ENCODE peak calls at places on chromosomes 11 and 22, in five cellular contexts. V is endothelial cell of umbilical vein, Z is coronary artery, Y is cardiac fibroblast, M is WTC11. H is an unnamed sample.

GRCh38 chr11:69312418-69313399 is 18.8 kb downstream of the MYEOV start:
- DNase-seq in V (peak; percentile 61), Z (no peak), Y (peak; percentile 76), M (no peak), H (no peak)

GRCh38 chr22:47213571-47214230 is 451.3 kb downstream of the TBC1D22A start:
- DNase-seq in V (no peak), Z (no peak), Y (peak; percentile 8), M (peak; percentile 79), H (peak; percentile 11)

GRCh38 chr11:10328314-10329090 is 23.6 kb downstream of the ADM start:
- DNase-seq in V (peak; percentile 94), Z (no peak), Y (peak; percentile 72), M (no peak), H (peak; percentile 85)

GRCh38 chr11:2142300-2142759 is 3.1 kb upstream of the IGF2 start:
- DNase-seq in V (no peak), Z (no peak), Y (peak; percentile 43), M (no peak), H (peak; percentile 25)

GRCh38 chr11:44011797-44012196 is 36.0 kb upstream of the ACCSL start:
- DNase-seq in V (no peak), Z (peak; percentile 8), Y (no peak), M (no peak), H (peak; percentile 74)

GRCh38 chr22:29129644-29130201 is 56.9 kb downstream of the KREMEN1 start:
- DNase-seq in V (no peak), Z (no peak), Y (no peak), M (no peak), H (no peak)

GRCh38 chr11:3225159-3225758 is 6.6 kb upstream of the MRGPRG start:
- DNase-seq in V (no peak), Z (no peak), Y (no peak), M (no peak), H (no peak)

GRCh38 chr11:116180806-116181600 is 591.8 kb downstream of the BUD13 start:
- DNase-seq in V (no peak), Z (no peak), Y (no peak), M (no peak), H (no peak)

GRCh38 chr11:5624489-5625278 is at the start of gene TRIM34:
- DNase-seq in V (peak; percentile 95), Z (peak; percentile 75), Y (peak; percentile 76), M (peak; percentile 25), H (peak; percentile 62)

GRCh38 chr11:100930185-100930778 is 199.3 kb downstream of the PGR start:
- DNase-seq in V (peak; percentile 64), Z (no peak), Y (peak; percentile 83), M (no peak), H (peak; percentile 73)

GRCh38 chr11:112163875-112164521 is at the start of gene IL18:
- DNase-seq in V (no peak), Z (no peak), Y (no peak), M (peak; percentile 38), H (no peak)

GRCh38 chr11:7637447-7638157 is 35.7 kb downstream of the CYB5R2 start:
- DNase-seq in V (peak; percentile 62), Z (peak; percentile 81), Y (peak; percentile 96), M (no peak), H (peak; percentile 88)

GRCh38 chr11:28123151-28123571 is 15.0 kb downstream of the METTL15 start:
- DNase-seq in V (peak; percentile 53), Z (no peak), Y (no peak), M (no peak), H (peak; percentile 28)

GRCh38 chr22:32932176-32932575 is 126.0 kb downstream of the SYN3 start:
- DNase-seq in V (no peak), Z (no peak), Y (no peak), M (no peak), H (peak; percentile 54)

GRCh38 chr11:62394825-62395538 is 23.9 kb upstream of the SCGB1A1 start:
- DNase-seq in V (peak; percentile 86), Z (peak; percentile 86), Y (peak; percentile 91), M (peak; percentile 78), H (peak; percentile 87)

GRCh38 chr11:59356561-59356960 is 2.1 kb upstream of the OR5AN1 start:
- DNase-seq in V (no peak), Z (no peak), Y (no peak), M (no peak), H (no peak)

GRCh38 chr11:405323-405975 is 9.3 kb downstream of the SIGIRR start:
- DNase-seq in V (no peak), Z (no peak), Y (peak; percentile 59), M (peak; percentile 30), H (no peak)

GRCh38 chr11:71201231-71201630 is 51.1 kb downstream of the SHANK2 start:
- DNase-seq in V (no peak), Z (no peak), Y (no peak), M (no peak), H (no peak)

GRCh38 chr11:536841-537621 is at the start of gene LRRC56:
- DNase-seq in V (peak; percentile 54), Z (no peak), Y (peak; percentile 86), M (peak; percentile 87), H (peak; percentile 79)

GRCh38 chr11:82523141-82523540 is 210.5 kb downstream of the FAM181B start:
- DNase-seq in V (no peak), Z (no peak), Y (no peak), M (peak; percentile 32), H (no peak)

GRCh38 chr11:64753380-64754123 is 6.2 kb downstream of the PYGM start:
- DNase-seq in V (no peak), Z (no peak), Y (no peak), M (peak; percentile 63), H (no peak)

GRCh38 chr11:69086152-69086551 is 37.4 kb downstream of the TPCN2 start:
- DNase-seq in V (no peak), Z (no peak), Y (no peak), M (peak; percentile 35), H (no peak)

GRCh38 chr11:9906043-9906791 is 242.3 kb downstream of the SWAP70 start:
- DNase-seq in V (peak; percentile 71), Z (no peak), Y (peak; percentile 89), M (no peak), H (peak; percentile 100)

GRCh38 chr22:26432619-26433311 is 3.7 kb downstream of the ASPHD2 start:
- DNase-seq in V (no peak), Z (no peak), Y (no peak), M (no peak), H (no peak)

GRCh38 chr22:31098633-31099110 is 8.7 kb downstream of the SELENOM start:
- DNase-seq in V (no peak), Z (peak; percentile 73), Y (no peak), M (peak; percentile 80), H (no peak)

GRCh38 chr22:33476716-33477115 is 418.5 kb upstream of the SYN3 start:
- DNase-seq in V (no peak), Z (no peak), Y (no peak), M (no peak), H (peak; percentile 36)

GRCh38 chr11:68004551-68005335 is 846 bp upstream of the UNC93B1 start:
- DNase-seq in V (no peak), Z (peak; percentile 72), Y (no peak), M (peak; percentile 12), H (no peak)

GRCh38 chr11:58286249-58286648 is 18.2 kb upstream of the OR10W1 start:
- DNase-seq in V (peak; percentile 53), Z (no peak), Y (peak; percentile 25), M (no peak), H (peak; percentile 39)

GRCh38 chr11:67272327-67273259 is 6.3 kb downstream of the GRK2 start:
- DNase-seq in V (no peak), Z (no peak), Y (no peak), M (no peak), H (no peak)

GRCh38 chr11:61779666-61780525 is 12.5 kb downstream of the TMEM258 start:
- DNase-seq in V (no peak), Z (no peak), Y (no peak), M (no peak), H (no peak)

GRCh38 chr11:15195454-15196200 is 80.9 kb downstream of the INSC start:
- DNase-seq in V (no peak), Z (no peak), Y (no peak), M (no peak), H (no peak)

GRCh38 chr11:132028380-132029240 is 658.2 kb downstream of the NTM start:
- DNase-seq in V (peak; percentile 74), Z (no peak), Y (no peak), M (no peak), H (peak; percentile 62)

DNA sequence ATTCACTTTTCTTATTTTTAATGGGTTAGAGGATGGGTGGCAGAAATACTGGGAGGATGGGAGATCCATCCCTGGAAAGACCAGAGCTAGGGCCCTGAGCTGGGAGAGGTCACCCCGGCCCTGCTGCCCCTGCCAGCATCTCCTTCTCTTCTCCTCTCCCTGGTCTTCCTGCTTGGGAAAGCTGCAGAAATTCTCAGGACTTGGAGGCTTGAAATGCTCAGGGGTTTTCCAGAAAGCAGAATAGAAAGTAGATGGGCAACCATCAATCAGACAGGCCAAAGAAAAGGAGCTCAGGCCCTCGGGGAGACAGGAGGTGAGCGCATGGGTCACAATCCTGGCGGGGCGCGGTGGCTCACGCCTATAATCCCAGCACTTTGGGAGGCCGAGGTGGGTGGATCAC is 1.5 kb downstream of the APOBEC3H start:
- DNase-seq in V (no peak), Z (no peak), Y (no peak), M (no peak), H (no peak)
- TF ChIP-seq CTCF in V (no peak), Z (no peak), Y (no peak), M (no peak), H (no peak)

GRCh38 chr22:21641795-21642583 is at the start of gene SDF2L1:
- DNase-seq in V (peak; percentile 99), Z (peak; percentile 99), Y (peak; percentile 99), M (peak; percentile 99), H (peak; percentile 98)
- TF ChIP-seq CTCF in V (no peak), Z (no peak), Y (no peak), M (no peak), H (no peak)

GRCh38 chr11:12089041-12089440 is 21.3 kb upstream of the MICAL2 start:
- DNase-seq in V (no peak), Z (no peak), Y (no peak), M (no peak), H (no peak)

GRCh38 chr11:12087075-12087775 is 23.2 kb upstream of the MICAL2 start:
- DNase-seq in V (peak; percentile 50), Z (no peak), Y (peak; percentile 63), M (no peak), H (peak; percentile 93)

GRCh38 chr11:12088531-12088930 is 21.9 kb upstream of the MICAL2 start:
- DNase-seq in V (no peak), Z (no peak), Y (no peak), M (no peak), H (no peak)

GRCh38 chr11:12089473-12089872 is 20.9 kb upstream of the MICAL2 start:
- DNase-seq in V (peak; percentile 47), Z (no peak), Y (no peak), M (no peak), H (no peak)

GRCh38 chr11:12088047-12088481 is 22.3 kb upstream of the MICAL2 start:
- DNase-seq in V (peak; percentile 74), Z (peak; percentile 89), Y (peak; percentile 65), M (no peak), H (peak; percentile 92)
- TF ChIP-seq CTCF in V (peak; percentile 57), Z (no peak), Y (peak; percentile 44), M (no peak), H (peak; percentile 62)

DNA sequence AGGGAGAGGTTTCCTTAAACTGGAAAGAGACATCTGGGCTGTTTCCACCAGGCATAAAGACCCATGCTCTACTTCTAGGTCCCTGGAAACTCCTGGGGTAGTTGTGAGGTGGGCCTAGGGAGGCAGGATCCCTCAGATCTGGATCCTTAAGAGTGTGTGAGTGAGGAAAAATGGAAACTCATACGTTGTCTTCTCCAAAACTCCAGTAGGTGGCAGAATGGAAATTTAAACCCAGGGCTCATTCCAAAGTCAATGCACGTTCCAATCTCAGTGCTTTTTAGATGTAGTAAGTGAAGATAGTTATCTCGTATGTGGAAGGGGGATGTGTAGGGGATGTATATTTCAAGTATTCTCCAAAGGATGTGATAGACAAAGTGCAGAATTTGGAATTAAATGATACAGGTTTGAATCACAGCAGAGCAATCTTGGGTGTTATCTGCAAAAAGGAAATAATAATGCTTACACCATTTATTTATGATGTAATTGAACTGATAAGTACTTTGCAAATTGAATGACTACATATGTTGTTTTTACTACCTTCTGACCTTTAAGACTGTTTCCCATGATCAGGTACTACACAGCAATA is 13.1 kb upstream of the MMP1 start:
- DNase-seq in V (peak; percentile 34), Z (no peak), Y (no peak), M (no peak), H (peak; percentile 46)
- TF ChIP-seq CTCF in V (peak; percentile 28), Z (no peak), Y (peak; percentile 55), M (no peak), H (peak; percentile 73)